ENCODE peak calls at places on chromosome 20, in five cellular contexts. L is gastrocnemius medialis; M is tibial artery; U is fibroblast of lung; F is CD4-positive, CD25-positive, alpha-beta regulatory T cell. J is an unnamed sample. For H3K36me3, the result is how much of the 10 kb centered on the place peaks cover.

GRCh38 chr20:13307562-13308163 is 86.6 kb downstream of the ISM1 start:
- DNase-seq in L (no peak), M (no peak), U (no peak), F (no peak), J (no peak)

GRCh38 chr20:64137598-64138031 is 26.6 kb upstream of the MYT1 start:
- DNase-seq in L (no peak), M (peak), U (no peak), F (no peak), J (no peak)

GRCh38 chr20:25050501-25051350 is 7.2 kb downstream of the ACSS1 start:
- DNase-seq in L (no peak), M (peak), U (no peak), F (no peak), J (no peak)

GRCh38 chr20:13147971-13148370 is 73.1 kb upstream of the ISM1 start:
- DNase-seq in L (no peak), M (no peak), U (no peak), F (no peak), J (no peak)

GRCh38 chr20:19729672-19730071 is 28.4 kb upstream of the RIN2 start:
- DNase-seq in L (no peak), M (no peak), U (no peak), F (no peak), J (no peak)

GRCh38 chr20:30985386-30985785 is 272.1 kb upstream of the DEFB115 start:
- DNase-seq in L (no peak), M (no peak), U (no peak), F (no peak), J (no peak)

GRCh38 chr20:48826883-48827771 is 672 bp downstream of the PREX1 start:
- DNase-seq in L (no peak), M (no peak), U (peak), F (peak), J (peak)

GRCh38 chr20:32316667-32317066 is 39.2 kb downstream of the KIF3B start:
- DNase-seq in L (no peak), M (no peak), U (no peak), F (no peak), J (no peak)

GRCh38 chr20:3935956-3936340 is 46.8 kb downstream of the PANK2 start:
- DNase-seq in L (no peak), M (no peak), U (no peak), F (no peak), J (no peak)

GRCh38 chr20:404088-404487 is 4.0 kb upstream of the RBCK1 start:
- DNase-seq in L (no peak), M (no peak), U (no peak), F (no peak), J (no peak)

GRCh38 chr20:408843-409696 is 971 bp downstream of the RBCK1 start:
- DNase-seq in L (no peak), M (peak), U (no peak), F (peak), J (no peak)

GRCh38 chr20:407097-407952 is 774 bp upstream of the RBCK1 start:
- DNase-seq in L (peak), M (peak), U (peak), F (peak), J (peak)

GRCh38 chr20:407953-408842 is at the start of gene RBCK1:
- DNase-seq in L (peak), M (peak), U (peak), F (peak), J (peak)

GRCh38 chr20:406200-407096 is 1.7 kb upstream of the RBCK1 start:
- DNase-seq in L (no peak), M (peak), U (no peak), F (no peak), J (no peak)
- H3K4me3 ChIP-seq in L (no peak), M (peak), U (peak), F (no peak), J (no peak)

GRCh38 chr20:56860413-56860812 is 231.3 kb downstream of the TFAP2C start:
- DNase-seq in L (no peak), M (no peak), U (no peak), F (no peak), J (no peak)

GRCh38 chr20:56861590-56861989 is 232.5 kb downstream of the TFAP2C start:
- DNase-seq in L (no peak), M (no peak), U (no peak), F (no peak), J (no peak)

GRCh38 chr20:56859751-56860366 is 230.8 kb downstream of the TFAP2C start:
- DNase-seq in L (no peak), M (no peak), U (no peak), F (no peak), J (no peak)

GRCh38 chr20:56855693-56856092 is 226.6 kb downstream of the TFAP2C start:
- DNase-seq in L (peak), M (no peak), U (no peak), F (no peak), J (no peak)

GRCh38 chr20:56859039-56859750 is 230.1 kb downstream of the TFAP2C start:
- DNase-seq in L (no peak), M (no peak), U (no peak), F (no peak), J (no peak)
- H3K27ac ChIP-seq in L (no peak), M (no peak), U (no peak), F (no peak), J (no peak)

GRCh38 chr20:62332421-62332820 is 29.6 kb downstream of the ADRM1 start:
- DNase-seq in L (no peak), M (no peak), U (no peak), F (no peak), J (peak)
- H3K36me3 ChIP-seq in L (under half), M (half or more), U (under half), F (under half), J (half or more)

GRCh38 chr20:34976286-34976685 is 20.6 kb downstream of the MYH7B start:
- DNase-seq in L (no peak), M (no peak), U (no peak), F (no peak), J (no peak)

GRCh38 chr20:34977365-34978091 is 21.9 kb downstream of the MYH7B start:
- DNase-seq in L (peak), M (no peak), U (no peak), F (no peak), J (no peak)

GRCh38 chr20:34980543-34981213 is 25.0 kb downstream of the MYH7B start:
- DNase-seq in L (peak), M (no peak), U (peak), F (no peak), J (no peak)

GRCh38 chr20:34979366-34980153 is 23.9 kb downstream of the MYH7B start:
- DNase-seq in L (peak), M (no peak), U (no peak), F (no peak), J (peak)

GRCh38 chr20:34978092-34978744 is 22.6 kb downstream of the MYH7B start:
- DNase-seq in L (peak), M (no peak), U (no peak), F (no peak), J (peak)
- H3K4me3 ChIP-seq in L (no peak), M (no peak), U (no peak), F (no peak), J (peak)

GRCh38 chr20:18313410-18313809 is 25.1 kb downstream of the ZNF133 start:
- DNase-seq in L (no peak), M (no peak), U (no peak), F (no peak), J (no peak)
- H3K27ac ChIP-seq in L (peak), M (no peak), U (no peak), F (no peak), J (peak)

DNA sequence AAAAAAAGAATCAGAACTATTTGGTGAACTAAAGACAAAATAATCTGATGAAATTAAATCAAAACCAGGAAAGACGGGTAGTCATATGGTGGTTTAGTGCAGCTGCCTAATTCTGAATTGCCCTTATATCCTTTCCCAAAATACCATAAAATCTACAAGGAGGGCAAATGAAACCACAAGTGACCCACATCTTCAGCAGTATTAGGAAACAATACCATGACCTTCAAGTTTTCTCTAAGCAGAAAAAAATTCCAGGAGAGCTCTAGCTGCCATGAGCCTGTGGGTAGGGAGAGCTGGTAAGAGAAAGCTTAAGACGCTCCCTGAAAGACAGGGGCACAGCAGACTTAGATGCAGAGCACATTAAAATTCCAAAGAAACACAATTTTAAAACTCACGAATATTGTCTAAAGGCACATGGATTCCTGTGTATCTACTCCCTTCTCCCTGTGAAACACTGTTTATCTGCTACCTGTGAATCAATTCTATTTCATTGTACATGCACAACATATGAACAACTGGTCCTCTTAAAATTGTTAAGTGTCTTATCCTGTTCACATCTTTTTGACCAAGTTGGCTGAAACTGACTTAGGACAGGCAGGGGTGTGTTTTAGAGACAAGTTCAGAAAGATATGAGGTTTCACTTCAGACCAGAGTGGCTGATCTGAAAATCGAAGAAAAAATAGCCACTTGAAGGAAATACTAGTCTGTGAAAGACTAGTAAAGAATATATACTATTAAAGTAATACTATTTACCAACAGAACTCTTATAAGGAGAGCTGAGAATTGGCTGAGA is 153.6 kb upstream of the SHLD1 start:
- DNase-seq in L (no peak), M (no peak), U (no peak), F (no peak), J (no peak)
- H3K36me3 ChIP-seq in L (under half), M (half or more), U (under half), F (half or more), J (half or more)

GRCh38 chr20:53677447-53678314 is 84.0 kb upstream of the ZNF217 start:
- DNase-seq in L (no peak), M (no peak), U (peak), F (no peak), J (no peak)
- H3K4me3 ChIP-seq in L (no peak), M (no peak), U (no peak), F (no peak), J (no peak)

GRCh38 chr20:2507464-2507863 is 1.3 kb downstream of the ZNF343 start:
- DNase-seq in L (no peak), M (no peak), U (peak), F (no peak), J (no peak)
- H3K27ac ChIP-seq in L (no peak), M (peak), U (peak), F (no peak), J (peak)

GRCh38 chr20:36833275-36834020 is 42.5 kb upstream of the TLDC2 start:
- DNase-seq in L (no peak), M (no peak), U (peak), F (no peak), J (no peak)
- H3K36me3 ChIP-seq in L (under half), M (under half), U (under half), F (under half), J (under half)

DNA sequence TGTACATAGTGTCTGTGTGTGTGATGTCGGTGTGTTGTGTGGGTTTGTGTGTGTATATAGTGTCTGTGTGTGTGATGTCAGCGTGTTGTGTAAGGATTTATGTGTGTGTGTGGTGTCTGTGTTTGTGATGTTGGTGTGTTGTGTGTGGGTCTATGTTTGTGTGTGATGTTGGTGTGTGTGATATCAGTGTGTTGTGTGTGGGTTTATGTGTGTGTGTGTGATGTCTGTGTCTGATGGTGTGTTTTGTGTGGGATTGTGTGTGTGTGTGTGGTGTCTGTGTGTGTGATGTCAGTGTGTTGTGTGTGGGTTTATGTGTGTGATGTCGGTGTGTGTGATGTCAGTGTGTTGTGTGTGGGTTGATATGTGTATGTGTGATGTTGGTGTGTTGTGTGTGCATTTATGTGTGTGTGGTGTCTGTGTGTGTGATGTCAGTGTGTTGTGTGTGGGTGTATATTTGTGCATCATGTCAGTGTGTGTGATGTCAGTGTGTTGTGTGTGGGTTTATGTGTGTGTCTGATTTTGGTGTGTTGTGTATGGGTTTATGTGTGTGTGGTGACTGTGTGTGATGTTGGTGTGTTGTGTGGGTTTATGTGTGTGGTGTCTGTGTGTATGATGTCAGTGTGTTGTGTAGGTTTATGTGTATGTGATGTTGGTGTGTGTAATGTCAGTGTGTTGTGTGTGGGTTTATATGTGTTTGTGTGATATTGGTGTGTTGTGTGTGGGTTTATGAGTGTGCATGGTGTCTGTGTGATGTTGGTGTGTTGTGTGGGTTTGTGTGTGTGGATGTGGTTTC is 102.4 kb upstream of the CD93 start:
- DNase-seq in L (no peak), M (no peak), U (no peak), F (no peak), J (no peak)
- H3K4me3 ChIP-seq in L (no peak), M (no peak), U (no peak), F (no peak), J (no peak)